ENCODE peak calls at places on chromosomes 11 and 22, in eight cellular contexts. V, U, E, A, Q, P, R and H are unnamed samples.

GRCh38 chr11:64870176-64870892 is 8.1 kb downstream of the EHD1 start:
- DNase-seq in V (peak), U (no peak), E (peak), A (peak), Q (no peak), P (no peak), R (no peak), H (no peak)

GRCh38 chr11:57779275-57779674 is 17.7 kb downstream of the CTNND1 start:
- DNase-seq in V (peak), U (peak), E (peak), A (peak), Q (no peak), P (no peak), R (no peak), H (no peak)

GRCh38 chr22:32754413-32755041 is 47.0 kb upstream of the TIMP3 start:
- DNase-seq in V (no peak), U (peak), E (peak), A (no peak), Q (no peak), P (no peak), R (no peak), H (no peak)

GRCh38 chr22:43835166-43835565 is 23.1 kb upstream of the EFCAB6 start:
- DNase-seq in V (no peak), U (no peak), E (no peak), A (no peak), Q (no peak), P (no peak), R (no peak), H (no peak)

GRCh38 chr11:87281496-87281895 is 243.8 kb downstream of the TMEM135 start:
- DNase-seq in V (peak), U (no peak), E (peak), A (no peak), Q (no peak), P (no peak), R (no peak), H (no peak)

GRCh38 chr11:67613960-67614715 is 7.4 kb downstream of the NDUFV1 start:
- DNase-seq in V (peak), U (peak), E (peak), A (peak), Q (peak), P (peak), R (peak), H (no peak)

GRCh38 chr11:102560555-102561011 is 30.0 kb upstream of the MMP7 start:
- DNase-seq in V (peak), U (no peak), E (peak), A (no peak), Q (no peak), P (no peak), R (no peak), H (no peak)

GRCh38 chr22:35633520-35633919 is 14.7 kb upstream of the APOL6 start:
- DNase-seq in V (no peak), U (no peak), E (no peak), A (no peak), Q (no peak), P (no peak), R (no peak), H (no peak)